ENCODE peak calls at places on chromosomes 13 and 19, in five cellular contexts. P, W, J, V and M are unnamed samples.

GRCh38 chr19:58407658-58408151 is 744 bp upstream of the ZNF584 start:
- DNase-seq in P (no peak), W (no peak), J (no peak), V (no peak), M (no peak)

GRCh38 chr13:49409008-49409407 is 34.9 kb downstream of the CAB39L start:
- DNase-seq in P (no peak), W (no peak), J (no peak), V (no peak), M (no peak)

GRCh38 chr19:7789447-7789846 is 26.4 kb downstream of the CLEC4M start:
- DNase-seq in P (no peak), W (no peak), J (no peak), V (no peak), M (no peak)

GRCh38 chr13:23679214-23679613 is 109.0 kb downstream of the TNFRSF19 start:
- DNase-seq in P (no peak), W (no peak), J (no peak), V (peak; percentile 87), M (peak; percentile 38)

GRCh38 chr13:113468461-113469147 is 15.3 kb upstream of the ADPRHL1 start:
- DNase-seq in P (no peak), W (no peak), J (no peak), V (no peak), M (no peak)

GRCh38 chr13:33612641-33613638 is 205.0 kb upstream of the RFC3 start:
- DNase-seq in P (no peak), W (peak; percentile 21), J (no peak), V (no peak), M (no peak)

GRCh38 chr19:2848625-2849024 is 7.3 kb downstream of the ZNF555 start:
- DNase-seq in P (no peak), W (no peak), J (no peak), V (no peak), M (no peak)

GRCh38 chr13:64753606-64754005 is 2476.5 kb downstream of the PCDH9 start:
- DNase-seq in P (no peak), W (no peak), J (no peak), V (no peak), M (no peak)

GRCh38 chr13:51518847-51519246 is 65.4 kb upstream of the WDFY2 start:
- DNase-seq in P (no peak), W (no peak), J (no peak), V (peak; percentile 70), M (peak; percentile 70)

GRCh38 chr19:15810335-15810734 is 5.1 kb downstream of the OR10H1 start:
- DNase-seq in P (no peak), W (no peak), J (no peak), V (no peak), M (no peak)